ENCODE peak calls at places on chromosomes 4 and X, in four cellular contexts. O is K562, S is HCT116, G is GM12878. L is an unnamed sample.

GRCh38 chrX:29903365-29903764 is 312.0 kb upstream of the MAGEB2 start:
- DNase-seq in O (no peak), S (no peak), G (no peak), L (no peak)

GRCh38 chr4:145132521-145133098 is 34.5 kb downstream of the ABCE1 start:
- DNase-seq in O (no peak), S (no peak), G (peak; percentile 53), L (no peak)

GRCh38 chrX:29941292-29941691 is 274.1 kb upstream of the MAGEB2 start:
- DNase-seq in O (no peak), S (no peak), G (no peak), L (no peak)

GRCh38 chr4:144169211-144169610 is 28.7 kb upstream of the GYPA start:
- DNase-seq in O (no peak), S (no peak), G (no peak), L (no peak)

GRCh38 chr4:39279416-39279815 is 86.7 kb downstream of the RFC1 start:
- DNase-seq in O (no peak), S (no peak), G (no peak), L (no peak)

GRCh38 chr4:22427676-22428075 is 88.2 kb downstream of the ADGRA3 start:
- DNase-seq in O (no peak), S (no peak), G (no peak), L (no peak)

GRCh38 chrX:154490021-154490413 is 412 bp downstream of the SLC10A3 start:
- DNase-seq in O (no peak), S (no peak), G (no peak), L (no peak)

GRCh38 chr4:38949416-38950051 is 81.9 kb downstream of the FAM114A1 start:
- DNase-seq in O (no peak), S (no peak), G (no peak), L (no peak)

GRCh38 chrX:39602226-39602625 is 495.5 kb downstream of the BCOR start:
- DNase-seq in O (no peak), S (no peak), G (no peak), L (no peak)

GRCh38 chrX:153245288-153245731 is 66.2 kb downstream of the MAGEA1 start:
- DNase-seq in O (peak; percentile 14), S (no peak), G (no peak), L (no peak)

GRCh38 chr4:188246488-188246887 is 107.2 kb downstream of the TRIML1 start:
- DNase-seq in O (no peak), S (peak; percentile 7), G (no peak), L (peak; percentile 51)

GRCh38 chr4:140095694-140096482 is 58.1 kb downstream of the MAML3 start:
- DNase-seq in O (no peak), S (peak; percentile 62), G (no peak), L (no peak)

GRCh38 chr4:130714006-130714405 is 1618.1 kb downstream of the C4orf33 start:
- DNase-seq in O (no peak), S (no peak), G (no peak), L (no peak)

DNA sequence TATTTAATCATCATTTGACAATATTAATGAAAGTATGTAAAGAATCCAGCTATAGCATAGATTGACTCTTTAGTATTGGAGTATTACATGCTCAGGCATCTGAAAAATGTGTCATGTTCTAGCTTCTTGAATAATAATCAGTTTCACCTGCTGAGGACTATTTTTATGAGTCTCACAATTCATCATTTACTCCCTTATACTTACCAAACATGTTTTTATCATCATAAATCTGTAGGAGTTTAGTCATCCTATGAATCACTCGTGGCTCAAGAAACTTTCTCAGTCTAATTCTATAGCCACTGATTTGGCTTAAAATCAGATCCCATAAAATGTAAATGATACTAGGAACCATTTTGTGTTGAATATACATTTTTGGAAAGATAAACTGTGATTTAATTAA is 1616.1 kb downstream of the C4orf33 start:
- DNase-seq in O (no peak), S (no peak), G (no peak), L (no peak)
- TF ChIP-seq EGR1 in O (no peak), S (no peak), G (no peak), L (no peak)

GRCh38 chr4:14452001-14452400 is 550.3 kb upstream of the CPEB2 start:
- DNase-seq in O (no peak), S (no peak), G (no peak), L (no peak)
- TF ChIP-seq EGR1 in O (no peak), S (no peak), G (no peak), L (no peak)

GRCh38 chrX:1870421-1870820 is 255.6 kb downstream of the ASMT start:
- DNase-seq in O (no peak), S (no peak), G (no peak), L (no peak)
- TF ChIP-seq EGR1 in O (no peak), S (no peak), G (no peak), L (no peak)

GRCh38 chr4:2093265-2093664 is 34.1 kb downstream of the NAT8L start:
- DNase-seq in O (no peak), S (no peak), G (no peak), L (no peak)
- TF ChIP-seq EGR1 in O (no peak), S (no peak), G (no peak), L (no peak)

GRCh38 chrX:131621650-131622049 is 77.8 kb downstream of the OR13H1 start:
- DNase-seq in O (no peak), S (no peak), G (no peak), L (no peak)
- TF ChIP-seq EGR1 in O (no peak), S (no peak), G (no peak), L (no peak)

GRCh38 chrX:128862557-128862956 is 660.7 kb downstream of the SMARCA1 start:
- DNase-seq in O (no peak), S (no peak), G (no peak), L (no peak)
- TF ChIP-seq EGR1 in O (no peak), S (no peak), G (no peak), L (no peak)

GRCh38 chr4:183180096-183180495 is 81.0 kb downstream of the WWC2 start:
- DNase-seq in O (no peak), S (no peak), G (no peak), L (no peak)

GRCh38 chr4:183173580-183174526 is 74.8 kb downstream of the WWC2 start:
- DNase-seq in O (no peak), S (no peak), G (no peak), L (no peak)

GRCh38 chr4:183175631-183176232 is 76.7 kb downstream of the WWC2 start:
- DNase-seq in O (no peak), S (no peak), G (no peak), L (no peak)

GRCh38 chr4:183178201-183178600 is 79.1 kb downstream of the WWC2 start:
- DNase-seq in O (no peak), S (no peak), G (no peak), L (no peak)

DNA sequence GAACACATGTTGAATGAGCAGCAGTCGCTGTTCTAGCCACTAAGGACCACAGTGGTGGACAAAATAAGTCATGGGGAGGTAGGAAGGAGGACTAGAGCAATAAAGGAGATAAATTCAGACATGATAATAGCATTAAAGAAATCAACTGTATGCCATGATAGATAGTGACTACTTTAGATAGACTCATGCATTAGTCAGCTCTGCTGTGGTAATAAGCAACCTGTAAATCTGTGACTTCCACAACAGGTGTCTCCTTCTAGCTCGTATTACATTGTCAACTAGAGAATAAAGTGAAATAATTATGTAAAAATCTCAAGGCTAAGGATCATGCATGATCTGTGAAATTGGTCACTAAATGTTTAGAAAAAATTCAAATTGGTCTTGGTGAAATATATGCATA is 77.9 kb downstream of the WWC2 start:
- DNase-seq in O (no peak), S (no peak), G (no peak), L (no peak)
- TF ChIP-seq EGR1 in O (no peak), S (no peak), G (no peak), L (no peak)

GRCh38 chr4:4859799-4860380 is 425 bp downstream of the MSX1 start:
- DNase-seq in O (no peak), S (no peak), G (no peak), L (no peak)
- TF ChIP-seq EGR1 in O (no peak), S (no peak), G (no peak), L (no peak)

L was measured in H1.